ENCODE peak calls at places on chromosomes 4 and X, in seven cellular contexts. One of them, this sample, is unnamed. For H3K4me1, the result is how much of the 10 kb centered on the place peaks cover.

GRCh38 chr4:84547211-84547610 is 35.7 kb upstream of the CDS1 start:
- DNase-seq in spleen: no peak
- DNase-seq in ovary: no peak
- DNase-seq in IMR-90: no peak
- DNase-seq in PC-9: peak
- DNase-seq in heart right ventricle: no peak
- DNase-seq in cardiac muscle cell: peak
- DNase-seq in this sample: no peak

GRCh38 chrX:129115104-129115503 is 408.2 kb downstream of the SMARCA1 start:
- DNase-seq in cardiac muscle cell: peak
- DNase-seq in ovary: no peak
- DNase-seq in PC-9: no peak
- DNase-seq in spleen: no peak
- DNase-seq in heart right ventricle: no peak
- DNase-seq in IMR-90: peak
- DNase-seq in this sample: no peak

GRCh38 chrX:46251755-46252154 is 293.5 kb downstream of the ZNF674 start:
- DNase-seq in cardiac muscle cell: peak
- DNase-seq in IMR-90: peak
- DNase-seq in PC-9: no peak
- DNase-seq in spleen: no peak
- DNase-seq in ovary: no peak
- DNase-seq in heart right ventricle: no peak
- DNase-seq in this sample: no peak

GRCh38 chr4:25180524-25181131 is 20.4 kb upstream of the SEPSECS start:
- DNase-seq in cardiac muscle cell: peak
- DNase-seq in heart right ventricle: no peak
- DNase-seq in ovary: no peak
- DNase-seq in spleen: no peak
- DNase-seq in IMR-90: peak
- DNase-seq in PC-9: peak
- DNase-seq in this sample: no peak

GRCh38 chr4:142379277-142380051 is 466.6 kb downstream of the INPP4B start:
- DNase-seq in spleen: no peak
- DNase-seq in cardiac muscle cell: peak
- DNase-seq in PC-9: peak
- DNase-seq in heart right ventricle: no peak
- DNase-seq in IMR-90: peak
- DNase-seq in ovary: no peak
- DNase-seq in this sample: no peak

GRCh38 chr4:30461218-30461617 is 259.0 kb upstream of the PCDH7 start:
- DNase-seq in IMR-90: no peak
- DNase-seq in PC-9: no peak
- DNase-seq in cardiac muscle cell: no peak
- DNase-seq in spleen: no peak
- DNase-seq in heart right ventricle: no peak
- DNase-seq in ovary: no peak
- DNase-seq in this sample: no peak

GRCh38 chrX:101057095-101057714 is 5.3 kb upstream of the TRMT2B start:
- DNase-seq in spleen: no peak
- DNase-seq in heart right ventricle: no peak
- DNase-seq in cardiac muscle cell: peak
- DNase-seq in IMR-90: peak
- DNase-seq in PC-9: peak
- DNase-seq in ovary: no peak
- DNase-seq in this sample: no peak

GRCh38 chr4:89204624-89205023 is 93.3 kb downstream of the TIGD2 start:
- DNase-seq in heart right ventricle: no peak
- DNase-seq in cardiac muscle cell: no peak
- DNase-seq in IMR-90: no peak
- DNase-seq in PC-9: no peak
- DNase-seq in spleen: no peak
- DNase-seq in ovary: no peak
- DNase-seq in this sample: no peak

GRCh38 chr4:74006009-74006476 is 7.6 kb upstream of the CXCL5 start:
- DNase-seq in PC-9: no peak
- DNase-seq in IMR-90: peak
- DNase-seq in cardiac muscle cell: peak
- DNase-seq in spleen: no peak
- DNase-seq in ovary: no peak
- DNase-seq in heart right ventricle: no peak
- DNase-seq in this sample: no peak

GRCh38 chrX:37926700-37927099 is 79.3 kb upstream of the DYNLT3 start:
- DNase-seq in cardiac muscle cell: peak
- DNase-seq in ovary: no peak
- DNase-seq in PC-9: no peak
- DNase-seq in spleen: no peak
- DNase-seq in IMR-90: peak
- DNase-seq in heart right ventricle: no peak
- DNase-seq in this sample: no peak

GRCh38 chr4:41696768-41697167 is 51.8 kb downstream of the PHOX2B start:
- DNase-seq in PC-9: no peak
- DNase-seq in heart right ventricle: no peak
- DNase-seq in ovary: no peak
- DNase-seq in spleen: no peak
- DNase-seq in IMR-90: no peak
- DNase-seq in cardiac muscle cell: no peak
- DNase-seq in this sample: no peak

GRCh38 chr4:87033902-87034301 is 99.1 kb downstream of the AFF1 start:
- DNase-seq in heart right ventricle: no peak
- DNase-seq in spleen: no peak
- DNase-seq in cardiac muscle cell: no peak
- DNase-seq in PC-9: no peak
- DNase-seq in IMR-90: no peak
- DNase-seq in ovary: no peak
- DNase-seq in this sample: no peak

GRCh38 chr4:15912961-15913630 is 25.4 kb downstream of the FGFBP1 start:
- DNase-seq in PC-9: no peak
- DNase-seq in heart right ventricle: no peak
- DNase-seq in cardiac muscle cell: peak
- DNase-seq in spleen: no peak
- DNase-seq in IMR-90: peak
- DNase-seq in ovary: no peak
- DNase-seq in this sample: no peak

GRCh38 chr4:45172636-45173035 is 446.3 kb upstream of the GNPDA2 start:
- DNase-seq in PC-9: no peak
- DNase-seq in spleen: no peak
- DNase-seq in heart right ventricle: no peak
- DNase-seq in cardiac muscle cell: no peak
- DNase-seq in ovary: no peak
- DNase-seq in IMR-90: no peak
- DNase-seq in this sample: no peak

GRCh38 chr4:982291-982690 is 4.6 kb upstream of the IDUA start:
- DNase-seq in spleen: no peak
- DNase-seq in PC-9: no peak
- DNase-seq in cardiac muscle cell: no peak
- DNase-seq in IMR-90: no peak
- DNase-seq in heart right ventricle: no peak
- DNase-seq in ovary: no peak
- DNase-seq in this sample: no peak

GRCh38 chr4:36712013-36712412 is 430.6 kb downstream of the DTHD1 start:
- DNase-seq in heart right ventricle: no peak
- DNase-seq in ovary: no peak
- DNase-seq in PC-9: no peak
- DNase-seq in cardiac muscle cell: peak
- DNase-seq in IMR-90: no peak
- DNase-seq in spleen: no peak
- DNase-seq in this sample: no peak

GRCh38 chr4:145387079-145387478 is 94.6 kb upstream of the SMAD1 start:
- DNase-seq in heart right ventricle: no peak
- DNase-seq in cardiac muscle cell: no peak
- DNase-seq in PC-9: no peak
- DNase-seq in ovary: no peak
- DNase-seq in IMR-90: no peak
- DNase-seq in spleen: no peak
- DNase-seq in this sample: no peak

GRCh38 chrX:105816517-105816916 is 5.8 kb upstream of the NRK start:
- DNase-seq in IMR-90: no peak
- DNase-seq in cardiac muscle cell: no peak
- DNase-seq in spleen: no peak
- DNase-seq in ovary: no peak
- DNase-seq in heart right ventricle: no peak
- DNase-seq in PC-9: no peak
- DNase-seq in this sample: no peak

GRCh38 chrX:24292358-24292757 is 21.5 kb downstream of the SUPT20HL2 start:
- DNase-seq in PC-9: no peak
- DNase-seq in IMR-90: no peak
- DNase-seq in ovary: no peak
- DNase-seq in spleen: no peak
- DNase-seq in cardiac muscle cell: no peak
- DNase-seq in heart right ventricle: no peak
- DNase-seq in this sample: no peak

GRCh38 chr4:113637363-113637762 is 124.2 kb downstream of the CAMK2D start:
- DNase-seq in spleen: no peak
- DNase-seq in PC-9: peak
- DNase-seq in ovary: no peak
- DNase-seq in IMR-90: peak
- DNase-seq in heart right ventricle: no peak
- DNase-seq in cardiac muscle cell: peak
- DNase-seq in this sample: no peak

GRCh38 chr4:10080874-10081606 is 35.6 kb downstream of the WDR1 start:
- DNase-seq in cardiac muscle cell: no peak
- DNase-seq in heart right ventricle: no peak
- DNase-seq in PC-9: no peak
- DNase-seq in IMR-90: no peak
- DNase-seq in ovary: peak
- DNase-seq in spleen: peak
- DNase-seq in this sample: no peak

GRCh38 chr4:140291259-140291658 is 82.2 kb upstream of the SCOC start:
- DNase-seq in cardiac muscle cell: no peak
- DNase-seq in spleen: no peak
- DNase-seq in ovary: no peak
- DNase-seq in heart right ventricle: no peak
- DNase-seq in IMR-90: peak
- DNase-seq in PC-9: no peak
- DNase-seq in this sample: no peak

GRCh38 chr4:82711158-82711785 is 87.3 kb downstream of the SCD5 start:
- DNase-seq in IMR-90: no peak
- DNase-seq in spleen: no peak
- DNase-seq in ovary: no peak
- DNase-seq in heart right ventricle: no peak
- DNase-seq in PC-9: no peak
- DNase-seq in cardiac muscle cell: no peak
- DNase-seq in this sample: no peak

GRCh38 chr4:62517721-62518120 is 1317.6 kb downstream of the ADGRL3 start:
- DNase-seq in heart right ventricle: no peak
- DNase-seq in cardiac muscle cell: no peak
- DNase-seq in spleen: no peak
- DNase-seq in IMR-90: no peak
- DNase-seq in PC-9: no peak
- DNase-seq in ovary: no peak
- DNase-seq in this sample: no peak

GRCh38 chr4:3204021-3204431 is 44.9 kb upstream of the MSANTD1 start:
- DNase-seq in cardiac muscle cell: peak
- DNase-seq in PC-9: no peak
- DNase-seq in spleen: no peak
- DNase-seq in IMR-90: peak
- DNase-seq in ovary: no peak
- DNase-seq in heart right ventricle: no peak
- DNase-seq in this sample: no peak

DNA sequence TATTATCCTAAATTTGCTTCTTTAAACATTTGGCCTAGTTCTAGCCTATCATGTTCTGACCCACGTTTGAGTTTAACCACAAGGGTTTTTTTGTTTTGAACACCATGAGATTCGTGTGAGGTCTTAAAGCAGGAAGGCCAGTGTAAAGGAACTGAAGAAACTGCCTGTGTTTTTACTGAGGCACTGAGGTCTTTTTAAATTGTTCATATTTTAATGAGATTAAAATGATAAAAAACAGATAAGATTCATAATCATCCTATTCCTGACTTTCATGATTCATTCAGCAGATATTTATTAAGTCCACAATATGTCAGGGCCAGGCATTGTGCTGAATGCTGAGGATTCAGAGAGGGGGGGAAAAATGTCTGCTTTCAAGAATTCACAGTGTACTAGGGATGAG is 3.2 kb downstream of the RPS6KA3 start:
- DNase-seq in cardiac muscle cell: peak
- DNase-seq in IMR-90: peak
- DNase-seq in heart right ventricle: no peak
- DNase-seq in spleen: no peak
- DNase-seq in PC-9: peak
- DNase-seq in ovary: no peak
- DNase-seq in this sample: no peak
- H3K4me1 ChIP-seq in cardiac muscle cell: under half
- H3K4me1 ChIP-seq in IMR-90: under half
- H3K4me1 ChIP-seq in heart right ventricle: under half
- H3K4me1 ChIP-seq in spleen: half or more
- H3K4me1 ChIP-seq in PC-9: under half
- H3K4me1 ChIP-seq in ovary: under half
- H3K4me1 ChIP-seq in this sample: under half

GRCh38 chr4:158586881-158587280 is 65.2 kb downstream of the RXFP1 start:
- DNase-seq in heart right ventricle: no peak
- DNase-seq in IMR-90: no peak
- DNase-seq in PC-9: no peak
- DNase-seq in spleen: no peak
- DNase-seq in cardiac muscle cell: no peak
- DNase-seq in ovary: no peak
- DNase-seq in this sample: no peak
- TF ChIP-seq CTCF in heart right ventricle: no peak
- TF ChIP-seq CTCF in IMR-90: no peak
- TF ChIP-seq CTCF in PC-9: no peak
- TF ChIP-seq CTCF in spleen: no peak
- TF ChIP-seq CTCF in cardiac muscle cell: no peak
- TF ChIP-seq CTCF in ovary: no peak
- TF ChIP-seq CTCF in this sample: no peak

DNA sequence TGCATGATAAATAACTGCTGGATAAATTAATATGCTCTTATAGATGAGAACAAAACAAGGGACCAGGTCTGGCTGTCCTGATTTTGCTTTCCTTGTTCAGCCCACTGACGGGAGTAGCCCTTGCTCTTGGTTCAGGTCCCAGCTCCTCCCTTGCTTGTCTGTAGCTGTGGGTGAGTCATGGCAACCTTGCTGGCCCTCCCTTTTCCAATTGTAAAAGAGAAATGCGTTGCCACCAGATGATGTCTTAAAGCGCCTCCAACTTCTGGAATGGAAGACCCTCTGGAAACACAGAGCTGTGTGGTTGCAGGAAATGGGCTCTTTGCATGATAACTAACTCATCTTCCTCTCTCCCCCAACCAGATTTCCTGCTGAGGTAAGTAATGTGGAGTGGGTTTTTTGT is 171.4 kb downstream of the AASDH start:
- DNase-seq in ovary: peak
- DNase-seq in spleen: no peak
- DNase-seq in cardiac muscle cell: peak
- DNase-seq in PC-9: no peak
- DNase-seq in heart right ventricle: no peak
- DNase-seq in IMR-90: peak
- DNase-seq in this sample: no peak
- H3K4me3 ChIP-seq in ovary: no peak
- H3K4me3 ChIP-seq in spleen: no peak
- H3K4me3 ChIP-seq in cardiac muscle cell: no peak
- H3K4me3 ChIP-seq in PC-9: no peak
- H3K4me3 ChIP-seq in heart right ventricle: no peak
- H3K4me3 ChIP-seq in IMR-90: no peak
- H3K4me3 ChIP-seq in this sample: no peak

DNA sequence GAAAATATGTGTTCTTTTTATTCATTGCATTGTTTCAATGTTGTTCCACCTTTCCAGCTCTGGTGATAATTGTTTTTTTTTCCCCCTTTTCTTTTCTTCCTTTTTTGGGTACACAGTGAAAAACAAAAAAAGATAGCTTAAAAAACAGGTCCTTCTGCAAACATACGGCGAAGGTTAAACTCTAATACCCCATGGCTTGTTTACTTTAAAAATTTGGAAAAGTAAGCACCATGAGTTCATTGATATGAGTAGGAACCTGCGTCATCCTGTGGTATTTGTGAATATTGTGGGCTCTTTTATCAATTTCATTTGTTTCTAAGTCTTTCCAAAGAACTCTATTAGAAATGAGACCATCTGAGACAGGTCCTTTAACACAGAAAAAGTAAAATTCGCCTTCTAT is 123.5 kb downstream of the CHRNA9 start:
- DNase-seq in spleen: no peak
- DNase-seq in IMR-90: peak
- DNase-seq in heart right ventricle: no peak
- DNase-seq in cardiac muscle cell: no peak
- DNase-seq in ovary: no peak
- DNase-seq in PC-9: peak
- DNase-seq in this sample: no peak
- H3K4me1 ChIP-seq in spleen: under half
- H3K4me1 ChIP-seq in IMR-90: under half
- H3K4me1 ChIP-seq in heart right ventricle: under half
- H3K4me1 ChIP-seq in cardiac muscle cell: under half
- H3K4me1 ChIP-seq in ovary: under half
- H3K4me1 ChIP-seq in PC-9: half or more
- H3K4me1 ChIP-seq in this sample: under half

This sample was measured in CD8-positive, alpha-beta T cell.